ENCODE peak calls at places on chromosomes 5 and 9, in nine cellular contexts. One of them, this sample, is unnamed.

GRCh38 chr5:143033535-143034260 is 263.5 kb downstream of the ARHGAP26 start:
- DNase-seq in GM12878: no peak
- DNase-seq in sigmoid colon: no peak
- DNase-seq in K562: no peak
- DNase-seq in GM12891: no peak
- DNase-seq in stomach: no peak
- DNase-seq in GM23338: no peak
- DNase-seq in HL-60: no peak
- DNase-seq in H1: no peak
- DNase-seq in this sample: no peak

GRCh38 chr9:94650924-94651323 is 11.6 kb upstream of the FBP1 start:
- DNase-seq in GM23338: no peak
- DNase-seq in GM12878: no peak
- DNase-seq in sigmoid colon: no peak
- DNase-seq in K562: no peak
- DNase-seq in GM12891: no peak
- DNase-seq in H1: no peak
- DNase-seq in HL-60: no peak
- DNase-seq in stomach: no peak
- DNase-seq in this sample: no peak

GRCh38 chr9:134894136-134894860 is 13.7 kb downstream of the FCN2 start:
- DNase-seq in GM23338: no peak
- DNase-seq in stomach: no peak
- DNase-seq in GM12891: no peak
- DNase-seq in H1: no peak
- DNase-seq in K562: no peak
- DNase-seq in GM12878: no peak
- DNase-seq in HL-60: no peak
- DNase-seq in sigmoid colon: no peak
- DNase-seq in this sample: no peak

GRCh38 chr9:134212809-134213507 is 48.6 kb upstream of the RNU6ATAC start:
- DNase-seq in HL-60: no peak
- DNase-seq in K562: no peak
- DNase-seq in GM12891: no peak
- DNase-seq in GM12878: no peak
- DNase-seq in GM23338: no peak
- DNase-seq in H1: no peak
- DNase-seq in sigmoid colon: peak
- DNase-seq in stomach: no peak
- DNase-seq in this sample: no peak

GRCh38 chr9:98332405-98332831 is 77.0 kb upstream of the TBC1D2 start:
- DNase-seq in sigmoid colon: no peak
- DNase-seq in HL-60: no peak
- DNase-seq in stomach: no peak
- DNase-seq in GM23338: no peak
- DNase-seq in H1: no peak
- DNase-seq in GM12878: no peak
- DNase-seq in K562: peak
- DNase-seq in GM12891: no peak
- DNase-seq in this sample: no peak

GRCh38 chr5:172559004-172559932 is 81.8 kb upstream of the NEURL1B start:
- DNase-seq in HL-60: no peak
- DNase-seq in H1: no peak
- DNase-seq in GM12878: no peak
- DNase-seq in K562: no peak
- DNase-seq in GM12891: no peak
- DNase-seq in sigmoid colon: peak
- DNase-seq in stomach: peak
- DNase-seq in GM23338: no peak
- DNase-seq in this sample: no peak

GRCh38 chr5:112996830-112997374 is 20.3 kb downstream of the DCP2 start:
- DNase-seq in H1: no peak
- DNase-seq in K562: no peak
- DNase-seq in GM23338: no peak
- DNase-seq in sigmoid colon: no peak
- DNase-seq in GM12891: no peak
- DNase-seq in GM12878: no peak
- DNase-seq in HL-60: no peak
- DNase-seq in stomach: no peak
- DNase-seq in this sample: no peak

GRCh38 chr5:124330595-124330994 is 415.8 kb downstream of the ZNF608 start:
- DNase-seq in K562: no peak
- DNase-seq in H1: no peak
- DNase-seq in sigmoid colon: no peak
- DNase-seq in GM23338: no peak
- DNase-seq in stomach: no peak
- DNase-seq in GM12878: no peak
- DNase-seq in HL-60: no peak
- DNase-seq in GM12891: no peak
- DNase-seq in this sample: no peak

GRCh38 chr9:110427497-110428104 is 89.9 kb upstream of the TXNDC8 start:
- DNase-seq in sigmoid colon: no peak
- DNase-seq in GM23338: peak
- DNase-seq in GM12878: no peak
- DNase-seq in K562: peak
- DNase-seq in H1: peak
- DNase-seq in GM12891: peak
- DNase-seq in HL-60: no peak
- DNase-seq in stomach: peak
- DNase-seq in this sample: peak

GRCh38 chr9:135924628-135925338 is 17.4 kb upstream of the CAMSAP1 start:
- DNase-seq in K562: no peak
- DNase-seq in GM12891: no peak
- DNase-seq in HL-60: no peak
- DNase-seq in stomach: no peak
- DNase-seq in sigmoid colon: no peak
- DNase-seq in GM12878: no peak
- DNase-seq in GM23338: peak
- DNase-seq in H1: no peak
- DNase-seq in this sample: no peak

GRCh38 chr9:135925496-135926133 is 18.3 kb upstream of the CAMSAP1 start:
- DNase-seq in HL-60: no peak
- DNase-seq in K562: no peak
- DNase-seq in H1: no peak
- DNase-seq in GM12891: no peak
- DNase-seq in sigmoid colon: no peak
- DNase-seq in GM12878: no peak
- DNase-seq in GM23338: no peak
- DNase-seq in stomach: no peak
- DNase-seq in this sample: no peak

GRCh38 chr9:135927195-135928013 is 20.1 kb upstream of the CAMSAP1 start:
- DNase-seq in sigmoid colon: no peak
- DNase-seq in HL-60: no peak
- DNase-seq in GM23338: no peak
- DNase-seq in GM12891: no peak
- DNase-seq in K562: no peak
- DNase-seq in stomach: no peak
- DNase-seq in H1: no peak
- DNase-seq in GM12878: no peak
- DNase-seq in this sample: peak

GRCh38 chr9:135928074-135928730 is 20.9 kb upstream of the CAMSAP1 start:
- DNase-seq in GM12891: no peak
- DNase-seq in GM12878: no peak
- DNase-seq in K562: no peak
- DNase-seq in HL-60: no peak
- DNase-seq in GM23338: no peak
- DNase-seq in sigmoid colon: no peak
- DNase-seq in H1: no peak
- DNase-seq in stomach: no peak
- DNase-seq in this sample: no peak

GRCh38 chr9:135926402-135927194 is 19.3 kb upstream of the CAMSAP1 start:
- DNase-seq in GM12878: no peak
- DNase-seq in K562: no peak
- DNase-seq in H1: no peak
- DNase-seq in HL-60: peak
- DNase-seq in sigmoid colon: no peak
- DNase-seq in GM23338: no peak
- DNase-seq in stomach: peak
- DNase-seq in GM12891: no peak
- DNase-seq in this sample: peak
- TF ChIP-seq POLR2AphosphoS5 in GM12878: no peak
- TF ChIP-seq POLR2AphosphoS5 in K562: no peak
- TF ChIP-seq POLR2AphosphoS5 in H1: no peak
- TF ChIP-seq POLR2AphosphoS5 in HL-60: no peak
- TF ChIP-seq POLR2AphosphoS5 in sigmoid colon: no peak
- TF ChIP-seq POLR2AphosphoS5 in GM23338: no peak
- TF ChIP-seq POLR2AphosphoS5 in stomach: no peak
- TF ChIP-seq POLR2AphosphoS5 in GM12891: no peak
- TF ChIP-seq POLR2AphosphoS5 in this sample: no peak

GRCh38 chr5:102961671-102962070 is 158.3 kb downstream of the GIN1 start:
- DNase-seq in H1: no peak
- DNase-seq in stomach: no peak
- DNase-seq in sigmoid colon: no peak
- DNase-seq in HL-60: no peak
- DNase-seq in GM12891: no peak
- DNase-seq in GM23338: no peak
- DNase-seq in GM12878: no peak
- DNase-seq in K562: no peak
- DNase-seq in this sample: no peak

GRCh38 chr5:102956599-102956998 is 163.3 kb downstream of the GIN1 start:
- DNase-seq in GM12878: no peak
- DNase-seq in stomach: no peak
- DNase-seq in GM23338: no peak
- DNase-seq in sigmoid colon: no peak
- DNase-seq in HL-60: no peak
- DNase-seq in K562: no peak
- DNase-seq in H1: no peak
- DNase-seq in GM12891: no peak
- DNase-seq in this sample: no peak

GRCh38 chr5:102958481-102959011 is 161.4 kb downstream of the GIN1 start:
- DNase-seq in GM12891: no peak
- DNase-seq in sigmoid colon: no peak
- DNase-seq in K562: no peak
- DNase-seq in GM12878: no peak
- DNase-seq in stomach: no peak
- DNase-seq in H1: no peak
- DNase-seq in HL-60: no peak
- DNase-seq in GM23338: no peak
- DNase-seq in this sample: no peak

GRCh38 chr5:102957141-102957540 is 162.8 kb downstream of the GIN1 start:
- DNase-seq in sigmoid colon: no peak
- DNase-seq in GM12891: no peak
- DNase-seq in K562: no peak
- DNase-seq in GM12878: no peak
- DNase-seq in HL-60: no peak
- DNase-seq in stomach: no peak
- DNase-seq in GM23338: no peak
- DNase-seq in H1: no peak
- DNase-seq in this sample: no peak

GRCh38 chr5:102959055-102959454 is 160.9 kb downstream of the GIN1 start:
- DNase-seq in GM12891: no peak
- DNase-seq in stomach: no peak
- DNase-seq in K562: no peak
- DNase-seq in sigmoid colon: no peak
- DNase-seq in H1: no peak
- DNase-seq in HL-60: no peak
- DNase-seq in GM23338: no peak
- DNase-seq in GM12878: no peak
- DNase-seq in this sample: no peak
- TF ChIP-seq POLR2AphosphoS5 in GM12891: no peak
- TF ChIP-seq POLR2AphosphoS5 in stomach: no peak
- TF ChIP-seq POLR2AphosphoS5 in K562: no peak
- TF ChIP-seq POLR2AphosphoS5 in sigmoid colon: no peak
- TF ChIP-seq POLR2AphosphoS5 in H1: no peak
- TF ChIP-seq POLR2AphosphoS5 in HL-60: no peak
- TF ChIP-seq POLR2AphosphoS5 in GM23338: no peak
- TF ChIP-seq POLR2AphosphoS5 in GM12878: no peak
- TF ChIP-seq POLR2AphosphoS5 in this sample: no peak

DNA sequence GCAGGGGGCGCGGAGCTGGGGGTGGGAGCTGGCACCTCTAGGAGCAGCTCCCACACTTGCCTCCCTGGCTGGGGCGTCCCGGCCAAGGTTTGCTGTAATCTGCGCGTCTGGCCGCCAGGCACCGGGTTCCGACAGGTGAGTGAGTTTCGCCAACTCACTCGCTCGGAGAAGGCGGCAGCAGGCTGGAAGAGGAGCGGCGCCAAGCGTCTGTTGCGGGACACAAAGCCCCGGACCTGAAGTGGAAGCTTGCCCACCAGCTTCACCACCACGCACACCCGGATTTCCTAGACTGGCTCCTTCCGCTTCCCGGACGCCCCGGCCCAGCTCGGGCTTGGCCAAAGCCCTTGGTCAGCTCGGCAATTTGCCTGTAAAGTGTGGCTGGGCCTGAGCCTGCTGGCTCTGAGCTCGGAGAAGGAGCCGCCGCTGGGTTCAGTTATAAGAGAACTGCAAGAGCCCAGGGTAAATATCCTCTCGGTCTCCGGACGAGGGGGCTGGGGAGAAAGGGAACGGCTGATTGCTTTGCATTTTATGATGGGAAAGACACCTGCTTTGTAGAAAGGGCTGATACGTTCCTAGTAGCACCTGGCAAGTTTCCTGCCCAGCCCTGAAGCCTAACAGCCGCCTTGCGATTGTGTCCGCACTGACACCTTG is 461 bp upstream of the GNA14 start:
- DNase-seq in H1: peak
- DNase-seq in HL-60: no peak
- DNase-seq in GM23338: peak
- DNase-seq in GM12878: no peak
- DNase-seq in stomach: peak
- DNase-seq in K562: no peak
- DNase-seq in GM12891: peak
- DNase-seq in sigmoid colon: peak
- DNase-seq in this sample: peak
- TF ChIP-seq POLR2AphosphoS5 in H1: no peak
- TF ChIP-seq POLR2AphosphoS5 in HL-60: no peak
- TF ChIP-seq POLR2AphosphoS5 in GM23338: no peak
- TF ChIP-seq POLR2AphosphoS5 in GM12878: no peak
- TF ChIP-seq POLR2AphosphoS5 in stomach: no peak
- TF ChIP-seq POLR2AphosphoS5 in K562: no peak
- TF ChIP-seq POLR2AphosphoS5 in GM12891: no peak
- TF ChIP-seq POLR2AphosphoS5 in sigmoid colon: no peak
- TF ChIP-seq POLR2AphosphoS5 in this sample: peak

GRCh38 chr9:107784235-107784958 is 294.8 kb upstream of the KLF4 start:
- DNase-seq in H1: no peak
- DNase-seq in stomach: no peak
- DNase-seq in GM23338: no peak
- DNase-seq in GM12878: no peak
- DNase-seq in HL-60: no peak
- DNase-seq in GM12891: no peak
- DNase-seq in sigmoid colon: peak
- DNase-seq in K562: peak
- DNase-seq in this sample: no peak

GRCh38 chr9:107786561-107786960 is 297.0 kb upstream of the KLF4 start:
- DNase-seq in GM12891: no peak
- DNase-seq in GM12878: no peak
- DNase-seq in HL-60: no peak
- DNase-seq in GM23338: no peak
- DNase-seq in H1: no peak
- DNase-seq in sigmoid colon: no peak
- DNase-seq in stomach: no peak
- DNase-seq in K562: no peak
- DNase-seq in this sample: no peak

GRCh38 chr9:107782789-107783188 is 293.2 kb upstream of the KLF4 start:
- DNase-seq in GM12878: no peak
- DNase-seq in K562: no peak
- DNase-seq in H1: no peak
- DNase-seq in stomach: no peak
- DNase-seq in GM23338: no peak
- DNase-seq in sigmoid colon: no peak
- DNase-seq in HL-60: no peak
- DNase-seq in GM12891: no peak
- DNase-seq in this sample: no peak

GRCh38 chr9:107778666-107779065 is 289.1 kb upstream of the KLF4 start:
- DNase-seq in HL-60: no peak
- DNase-seq in GM12878: no peak
- DNase-seq in stomach: no peak
- DNase-seq in GM23338: no peak
- DNase-seq in K562: no peak
- DNase-seq in sigmoid colon: no peak
- DNase-seq in GM12891: no peak
- DNase-seq in H1: no peak
- DNase-seq in this sample: no peak

GRCh38 chr9:107782381-107782780 is 292.8 kb upstream of the KLF4 start:
- DNase-seq in H1: no peak
- DNase-seq in GM12891: no peak
- DNase-seq in GM12878: no peak
- DNase-seq in stomach: no peak
- DNase-seq in sigmoid colon: no peak
- DNase-seq in HL-60: no peak
- DNase-seq in GM23338: no peak
- DNase-seq in K562: no peak
- DNase-seq in this sample: no peak
- TF ChIP-seq POLR2AphosphoS5 in H1: no peak
- TF ChIP-seq POLR2AphosphoS5 in GM12891: no peak
- TF ChIP-seq POLR2AphosphoS5 in GM12878: no peak
- TF ChIP-seq POLR2AphosphoS5 in stomach: no peak
- TF ChIP-seq POLR2AphosphoS5 in sigmoid colon: no peak
- TF ChIP-seq POLR2AphosphoS5 in HL-60: no peak
- TF ChIP-seq POLR2AphosphoS5 in GM23338: no peak
- TF ChIP-seq POLR2AphosphoS5 in K562: no peak
- TF ChIP-seq POLR2AphosphoS5 in this sample: no peak